ENCODE peak calls at places on chromosomes 5 and 9, in four cellular contexts. K is H1, A is GM12878, C is HepG2. H is an unnamed sample. For H3K4me1, the result is how much of the 10 kb centered on the place peaks cover.

GRCh38 chr9:128703616-128704355 is 1.5 kb downstream of the PKN3 start:
- DNase-seq in K (no peak), A (no peak), C (no peak), H (no peak)

GRCh38 chr5:179258001-179258921 is 87.0 kb downstream of the ADAMTS2 start:
- DNase-seq in K (no peak), A (no peak), C (no peak), H (no peak)

GRCh38 chr5:16454686-16455085 is 10.9 kb downstream of the ZNF622 start:
- DNase-seq in K (no peak), A (no peak), C (no peak), H (no peak)

GRCh38 chr5:52837068-52837467 is 49.4 kb downstream of the ITGA1 start:
- DNase-seq in K (no peak), A (no peak), C (no peak), H (peak)

GRCh38 chr9:7935666-7936065 is 136.1 kb upstream of the DMAC1 start:
- DNase-seq in K (no peak), A (no peak), C (no peak), H (no peak)

GRCh38 chr5:173283318-173284288 is 44.6 kb downstream of the STC2 start:
- DNase-seq in K (peak), A (no peak), C (peak), H (peak)

GRCh38 chr9:92206490-92206889 is 87.0 kb downstream of the IARS1 start:
- DNase-seq in K (no peak), A (no peak), C (no peak), H (no peak)

GRCh38 chr9:77651203-77651602 is 3.1 kb upstream of the GNA14 start:
- DNase-seq in K (no peak), A (no peak), C (no peak), H (peak)

GRCh38 chr5:82882316-82882715 is 194.9 kb downstream of the TMEM167A start:
- DNase-seq in K (no peak), A (no peak), C (no peak), H (no peak)

GRCh38 chr9:10855847-10856246 is 243.0 kb upstream of the PTPRD start:
- DNase-seq in K (no peak), A (no peak), C (no peak), H (peak)

GRCh38 chr5:95673076-95673475 is 9.7 kb downstream of the SPATA9 start:
- DNase-seq in K (no peak), A (no peak), C (peak), H (no peak)

GRCh38 chr5:93279292-93279974 is 301.6 kb downstream of the NR2F1-AS1 start:
- DNase-seq in K (no peak), A (no peak), C (no peak), H (no peak)

GRCh38 chr9:102461441-102461840 is 533.7 kb upstream of the CYLC2 start:
- DNase-seq in K (no peak), A (no peak), C (no peak), H (no peak)

GRCh38 chr9:61671276-61671973 is 481.6 kb downstream of the SPATA31A7 start:
- DNase-seq in K (no peak), A (no peak), C (no peak), H (no peak)

GRCh38 chr9:16442622-16443021 is 427.8 kb downstream of the BNC2 start:
- DNase-seq in K (peak), A (no peak), C (no peak), H (peak)

GRCh38 chr5:93575466-93575865 is 5.6 kb downstream of the NR2F1-AS1 start:
- DNase-seq in K (no peak), A (no peak), C (no peak), H (no peak)

GRCh38 chr9:2109066-2109650 is 94.0 kb downstream of the SMARCA2 start:
- DNase-seq in K (no peak), A (no peak), C (no peak), H (no peak)

GRCh38 chr5:134099288-134099872 is 15.1 kb upstream of the TCF7 start:
- DNase-seq in K (no peak), A (no peak), C (no peak), H (no peak)

DNA sequence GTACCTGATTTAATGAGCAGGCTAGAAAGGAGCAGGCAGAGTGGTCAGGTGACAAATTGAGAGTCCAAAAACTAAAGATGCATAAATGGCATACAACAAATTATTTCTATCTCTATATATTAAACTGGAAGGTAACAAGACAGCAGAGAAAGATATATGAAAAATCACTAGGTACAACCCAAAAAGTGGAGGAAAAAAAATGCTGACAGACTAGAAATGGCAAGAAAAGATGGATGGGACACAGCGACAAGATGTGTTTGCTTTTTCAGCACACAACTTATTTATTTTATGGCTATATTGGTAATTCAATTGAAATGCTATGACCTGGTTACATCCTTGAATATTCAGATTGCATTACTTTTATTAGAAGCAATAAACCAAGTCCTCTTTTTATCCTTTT is 566.4 kb upstream of the TUSC1 start:
- DNase-seq in K (no peak), A (no peak), C (no peak), H (no peak)
- H3K4me1 ChIP-seq in K (under half), A (under half), C (under half), H (under half)

DNA sequence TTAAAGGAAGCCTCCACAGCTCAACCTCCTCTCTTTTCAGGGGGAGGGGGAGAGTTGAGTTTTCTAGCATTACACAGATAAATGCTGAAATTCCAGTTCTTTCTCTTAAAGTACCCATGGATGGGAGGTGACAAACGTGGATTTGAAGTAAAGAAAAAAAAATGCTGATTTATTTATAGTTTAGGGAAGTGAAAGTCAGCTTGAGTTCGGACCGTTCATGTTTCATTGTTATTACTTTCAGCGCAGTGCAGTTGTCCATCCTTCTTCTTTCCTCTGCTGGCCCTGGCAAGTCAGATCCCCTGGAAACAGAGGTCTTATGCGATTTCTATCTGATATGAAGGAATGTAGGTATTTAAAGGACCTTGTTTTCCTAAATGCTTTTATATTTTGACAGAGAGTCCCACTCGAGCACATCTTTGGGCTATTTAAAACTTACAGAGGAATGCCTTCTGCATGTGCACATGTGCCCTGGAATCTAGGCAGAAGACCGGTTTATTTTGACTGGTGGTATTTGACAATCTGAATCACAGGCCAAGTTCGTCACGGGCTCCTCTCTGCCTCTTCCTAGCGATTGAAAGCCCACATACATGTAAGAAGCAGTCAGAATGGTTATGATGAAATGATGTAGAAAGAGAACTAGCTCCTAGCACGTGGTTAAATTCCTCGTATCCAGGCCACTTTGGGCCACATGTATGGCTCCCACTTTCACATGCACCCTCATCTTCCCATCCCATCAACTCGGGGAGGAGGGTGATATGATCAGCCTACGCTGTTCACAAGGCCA is 385.2 kb upstream of the KLF4 start:
- DNase-seq in K (no peak), A (no peak), C (no peak), H (no peak)
- TF ChIP-seq CREB1 in K (no peak), A (no peak), C (no peak), H (no peak)

GRCh38 chr9:127349483-127350127 is 47.4 kb upstream of the SLC2A8 start:
- DNase-seq in K (no peak), A (no peak), C (no peak), H (no peak)
- H3K4me1 ChIP-seq in K (under half), A (under half), C (under half), H (under half)

GRCh38 chr5:74200560-74200959 is 440.0 kb downstream of the ENC1 start:
- DNase-seq in K (no peak), A (no peak), C (no peak), H (no peak)
- TF ChIP-seq CREB1 in K (no peak), A (no peak), C (no peak), H (no peak)

GRCh38 chr9:132346177-132346576 is 8.6 kb downstream of the SETX start:
- DNase-seq in K (no peak), A (no peak), C (no peak), H (no peak)

GRCh38 chr9:132351404-132352050 is 3.3 kb downstream of the SETX start:
- DNase-seq in K (no peak), A (no peak), C (no peak), H (no peak)

GRCh38 chr9:132350861-132351315 is 3.9 kb downstream of the SETX start:
- DNase-seq in K (no peak), A (no peak), C (no peak), H (no peak)

DNA sequence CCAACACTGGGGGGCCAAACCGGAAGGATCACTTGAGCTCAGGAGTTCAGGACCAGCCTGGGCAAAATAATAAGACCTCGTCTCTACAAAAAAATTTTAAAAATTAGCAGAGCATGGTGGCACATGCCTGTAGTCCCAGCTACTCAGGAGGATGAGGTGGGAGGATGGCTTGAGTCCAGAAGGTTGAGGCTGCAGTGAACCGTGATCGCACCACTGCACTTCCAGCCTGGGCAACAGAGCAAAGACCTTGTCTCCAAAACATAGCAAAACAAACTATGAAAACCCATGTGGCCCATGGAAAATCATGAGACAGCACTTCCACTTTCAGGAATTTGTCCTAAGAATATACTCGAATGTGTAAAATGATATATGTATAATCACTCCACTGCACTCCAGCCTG is 6.1 kb downstream of the SETX start:
- DNase-seq in K (no peak), A (no peak), C (no peak), H (no peak)
- H3K4me1 ChIP-seq in K (under half), A (under half), C (under half), H (under half)

DNA sequence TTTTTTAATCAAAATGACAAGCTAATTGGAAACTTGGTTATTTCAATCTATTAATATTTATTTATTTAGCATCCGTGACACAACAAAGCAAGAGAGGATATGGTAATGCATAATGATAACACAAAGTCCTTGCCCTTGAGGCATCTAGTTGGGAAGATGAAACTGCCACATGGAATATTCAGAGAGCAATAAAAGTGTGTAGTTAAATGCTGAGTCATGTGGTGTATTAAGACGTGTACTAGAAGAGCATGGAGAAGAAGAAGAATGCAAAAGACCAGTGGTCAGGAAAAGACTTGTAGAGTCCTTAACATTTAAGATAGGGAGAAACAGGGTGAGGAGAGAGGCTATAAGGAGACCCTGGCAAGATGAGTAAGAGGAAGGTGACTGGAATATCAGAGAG is 24.5 kb downstream of the CTXN3 start:
- DNase-seq in K (no peak), A (no peak), C (no peak), H (no peak)
- TF ChIP-seq CREB1 in K (no peak), A (no peak), C (no peak), H (no peak)

H was measured in GM23338.